ENCODE peak calls at places on chromosomes 7 and 10, in six cellular contexts. W is uterus; B is heart left ventricle; H is CD4-positive, CD25-positive, alpha-beta regulatory T cell; C is GM23338; Y is ovary. O is an unnamed sample.

GRCh38 chr10:74227697-74228424 is 76.8 kb downstream of the ADK start:
- DNase-seq in W (no peak), B (no peak), H (no peak), C (no peak), Y (no peak), O (peak; percentile 22)

GRCh38 chr7:108413782-108414492 is 42.3 kb downstream of the NRCAM start:
- DNase-seq in W (no peak), B (no peak), H (no peak), C (peak; percentile 69), Y (no peak), O (no peak)

GRCh38 chr10:31745612-31746376 is 182.8 kb downstream of the ARHGAP12 start:
- DNase-seq in W (no peak), B (no peak), H (no peak), C (no peak), Y (no peak), O (peak; percentile 13)

GRCh38 chr7:138848056-138848975 is 50.3 kb upstream of the ATP6V0A4 start:
- DNase-seq in W (no peak), B (no peak), H (no peak), C (no peak), Y (no peak), O (no peak)

GRCh38 chr7:135653285-135654080 is 8.8 kb upstream of the STMP1 start:
- DNase-seq in W (no peak), B (no peak), H (no peak), C (peak; percentile 44), Y (no peak), O (no peak)

GRCh38 chr7:98998821-98999725 is 120.7 kb downstream of the TRRAP start:
- DNase-seq in W (no peak), B (no peak), H (no peak), C (no peak), Y (no peak), O (peak; percentile 25)

GRCh38 chr10:3006093-3006492 is 61.3 kb upstream of the PFKP start:
- DNase-seq in W (no peak), B (no peak), H (no peak), C (no peak), Y (no peak), O (no peak)

GRCh38 chr10:122780391-122780790 is 65.3 kb downstream of the CUZD1 start:
- DNase-seq in W (no peak), B (no peak), H (no peak), C (no peak), Y (no peak), O (no peak)

GRCh38 chr7:22061781-22062180 is 116.1 kb upstream of the CDCA7L start:
- DNase-seq in W (no peak), B (no peak), H (no peak), C (no peak), Y (no peak), O (no peak)

GRCh38 chr7:16747095-16747494 is 6.5 kb upstream of the TSPAN13 start:
- DNase-seq in W (peak; percentile 44), B (peak; percentile 45), H (no peak), C (no peak), Y (no peak), O (no peak)

GRCh38 chr7:33192695-33193291 is 63.4 kb downstream of the BBS9 start:
- DNase-seq in W (no peak), B (no peak), H (no peak), C (no peak), Y (no peak), O (no peak)

GRCh38 chr7:25959168-25959734 is 192.7 kb upstream of the NFE2L3 start:
- DNase-seq in W (no peak), B (no peak), H (no peak), C (no peak), Y (no peak), O (no peak)

GRCh38 chr7:98168181-98168903 is 42.9 kb upstream of the BHLHA15 start:
- DNase-seq in W (peak; percentile 39), B (peak; percentile 50), H (peak; percentile 59), C (peak; percentile 87), Y (peak; percentile 64), O (peak; percentile 47)

GRCh38 chr7:99032928-99033327 is 111.0 kb downstream of the SMURF1 start:
- DNase-seq in W (no peak), B (no peak), H (no peak), C (no peak), Y (no peak), O (no peak)

GRCh38 chr7:155788616-155789000 is 23.7 kb downstream of the SHH start:
- DNase-seq in W (no peak), B (no peak), H (no peak), C (no peak), Y (no peak), O (no peak)

GRCh38 chr7:2802082-2802481 is 42.0 kb downstream of the GNA12 start:
- DNase-seq in W (no peak), B (no peak), H (no peak), C (no peak), Y (no peak), O (no peak)

GRCh38 chr10:120825878-120826383 is 25.2 kb upstream of the WDR11 start:
- DNase-seq in W (no peak), B (no peak), H (no peak), C (no peak), Y (no peak), O (no peak)

GRCh38 chr10:6592080-6592479 is 12.0 kb upstream of the PRKCQ start:
- DNase-seq in W (no peak), B (no peak), H (no peak), C (no peak), Y (no peak), O (no peak)

GRCh38 chr10:69961168-69961863 is 91.3 kb upstream of the MACROH2A2 start:
- DNase-seq in W (no peak), B (no peak), H (no peak), C (peak; percentile 36), Y (no peak), O (no peak)

GRCh38 chr7:29189743-29190201 is 4.8 kb upstream of the CHN2 start:
- DNase-seq in W (peak; percentile 57), B (peak; percentile 51), H (no peak), C (peak; percentile 98), Y (peak; percentile 68), O (peak; percentile 31)

GRCh38 chr7:45238806-45239205 is 81.2 kb downstream of the RAMP3 start:
- DNase-seq in W (no peak), B (no peak), H (no peak), C (no peak), Y (no peak), O (no peak)

GRCh38 chr10:14822879-14823755 is 14.7 kb downstream of the CDNF start:
- DNase-seq in W (peak; percentile 32), B (no peak), H (no peak), C (peak; percentile 72), Y (no peak), O (peak; percentile 6)

DNA sequence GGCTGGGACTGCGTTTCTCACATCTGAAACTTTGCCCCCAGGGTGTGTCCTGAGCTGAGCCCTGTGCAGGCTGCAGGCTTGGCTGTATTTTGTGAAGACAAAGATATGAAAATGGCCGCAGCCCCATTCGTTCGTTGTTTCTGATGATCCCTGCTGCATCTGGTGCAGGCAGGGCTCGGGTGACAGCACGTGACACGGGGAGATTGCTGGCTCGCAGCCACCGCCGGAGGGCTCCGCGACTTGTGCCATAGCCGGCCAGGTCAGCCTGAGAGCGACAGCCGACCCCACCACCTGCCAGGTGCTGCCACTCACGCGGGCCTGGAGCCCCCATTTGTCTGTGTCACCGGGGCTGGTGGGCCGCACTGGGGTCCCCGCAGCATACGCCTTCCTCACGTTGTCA is 81.3 kb downstream of the ZRANB1 start:
- DNase-seq in W (no peak), B (peak; percentile 41), H (no peak), C (no peak), Y (no peak), O (no peak)
- H3K4me1 ChIP-seq in W (no peaks in the 10 kb centered on the region), B (peaks cover 83% of the 10 kb centered on the region), H (no peaks in the 10 kb centered on the region), C (peaks cover 26% of the 10 kb centered on the region), Y (peaks cover 34% of the 10 kb centered on the region), O (no peaks in the 10 kb centered on the region)

GRCh38 chr10:5565205-5565545 is 40.4 kb downstream of the CALML3 start:
- DNase-seq in W (no peak), B (no peak), H (no peak), C (no peak), Y (peak; percentile 8), O (no peak)

GRCh38 chr10:5564537-5565204 is 39.9 kb downstream of the CALML3 start:
- DNase-seq in W (no peak), B (no peak), H (no peak), C (no peak), Y (peak; percentile 5), O (peak; percentile 23)

GRCh38 chr10:5563237-5563961 is 38.6 kb downstream of the CALML3 start:
- DNase-seq in W (no peak), B (no peak), H (no peak), C (no peak), Y (peak; percentile 8), O (no peak)

GRCh38 chr10:5565671-5566581 is 41.2 kb downstream of the CALML3 start:
- DNase-seq in W (peak; percentile 9), B (no peak), H (no peak), C (no peak), Y (peak; percentile 5), O (no peak)

DNA sequence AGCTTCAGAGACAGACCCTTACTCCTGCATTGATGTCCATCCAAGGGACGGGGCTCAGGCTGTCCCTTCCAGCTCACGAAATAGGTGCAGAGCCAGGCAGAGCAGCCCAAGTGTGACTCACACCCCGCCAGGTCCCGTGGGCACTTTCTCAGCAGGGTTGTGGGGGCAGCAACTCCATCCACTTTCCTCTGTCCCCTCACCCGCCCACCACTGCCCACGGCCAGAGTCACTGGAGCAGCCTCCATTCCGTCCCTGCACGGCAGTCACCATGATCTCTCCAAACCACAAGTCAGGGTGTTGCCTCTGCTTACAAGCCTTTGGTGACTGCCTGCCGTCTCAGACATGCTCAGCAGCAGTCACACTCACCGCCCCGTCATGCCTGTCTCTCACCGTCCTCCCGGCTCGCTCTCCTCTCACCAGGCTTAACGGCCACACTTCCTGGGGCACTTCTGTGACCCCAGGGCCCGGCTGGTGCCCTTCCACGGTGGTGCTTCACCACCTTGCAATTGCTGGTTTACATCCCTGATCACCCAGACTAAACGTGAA is 39.3 kb downstream of the CALML3 start:
- DNase-seq in W (no peak), B (no peak), H (peak; percentile 8), C (no peak), Y (peak; percentile 10), O (peak; percentile 29)
- H3K27ac ChIP-seq in W (peak overlapping the region; percentile 43), B (no peak overlapping the region), H (peak overlapping the region; percentile 76), C (no peak overlapping the region), Y (no peak overlapping the region), O (peak overlapping the region; percentile 72)

GRCh38 chr7:92768501-92769360 is 67.6 kb downstream of the CDK6 start:
- DNase-seq in W (no peak), B (no peak), H (no peak), C (peak; percentile 53), Y (no peak), O (no peak)
- H3K4me1 ChIP-seq in W (no peaks in the 10 kb centered on the region), B (peaks cover 45% of the 10 kb centered on the region), H (no peaks in the 10 kb centered on the region), C (peaks cover 65% of the 10 kb centered on the region), Y (no peaks in the 10 kb centered on the region), O (no peaks in the 10 kb centered on the region)

DNA sequence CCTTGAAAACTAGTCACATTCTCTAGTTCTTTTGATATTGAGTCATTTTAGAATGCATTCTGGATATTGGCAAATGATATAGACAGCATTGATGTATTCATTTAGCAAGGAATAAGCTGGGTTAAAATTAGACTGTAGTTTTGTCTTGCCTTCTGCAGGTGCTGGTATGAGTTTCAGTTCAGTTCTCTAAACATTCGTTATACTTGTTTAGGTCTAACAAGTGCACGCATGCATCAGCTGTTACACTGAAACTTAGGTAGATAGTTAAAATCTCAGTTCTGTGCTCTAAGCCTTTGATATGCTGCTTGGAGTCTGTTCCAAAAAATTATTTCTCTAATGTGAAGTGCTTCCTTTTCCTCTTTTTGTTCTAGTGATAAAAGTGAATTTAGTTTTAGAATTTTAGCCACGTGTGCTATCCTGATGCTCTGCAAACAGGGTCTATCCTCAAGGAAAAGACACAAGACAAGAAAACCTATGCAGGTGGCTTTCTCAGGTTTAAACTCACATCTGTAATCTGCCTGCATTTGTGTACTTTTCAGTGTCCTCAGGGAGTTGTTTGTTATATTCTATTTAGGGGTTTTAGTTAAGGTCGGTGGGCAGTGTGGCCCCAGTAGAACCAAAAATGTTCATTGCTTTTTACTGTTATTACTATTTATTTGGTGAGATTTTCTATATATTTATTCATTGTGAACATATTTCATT is 409.0 kb downstream of the CDC14C start:
- DNase-seq in W (no peak), B (no peak), H (no peak), C (no peak), Y (no peak), O (no peak)
- H3K27ac ChIP-seq in W (no peak overlapping the region), B (no peak overlapping the region), H (no peak overlapping the region), C (no peak overlapping the region), Y (no peak overlapping the region), O (no peak overlapping the region)

O was measured in CD8-positive, alpha-beta T cell.